ENCODE peak calls at places on chromosomes 2 and 18, in four cellular contexts. Z is K562, S is HepG2, B is GM12878. N is an unnamed sample.

GRCh38 chr2:218168635-218169462 is 2.1 kb upstream of the CXCR1 start:
- DNase-seq in Z (peak; percentile 62), S (peak; percentile 65), B (no peak), N (peak; percentile 45)

GRCh38 chr2:106843910-106844250 is 42.1 kb downstream of the ST6GAL2 start:
- DNase-seq in Z (no peak), S (no peak), B (no peak), N (no peak)

GRCh38 chr2:1605102-1605501 is 139.2 kb downstream of the PXDN start:
- DNase-seq in Z (no peak), S (no peak), B (no peak), N (peak; percentile 54)

GRCh38 chr2:221896505-221897151 is 324.5 kb upstream of the EPHA4 start:
- DNase-seq in Z (no peak), S (no peak), B (no peak), N (no peak)

GRCh38 chr2:112768432-112768831 is 4.0 kb upstream of the CKAP2L start:
- DNase-seq in Z (no peak), S (no peak), B (no peak), N (no peak)

GRCh38 chr18:48161911-48162698 is 231.6 kb upstream of the SMAD2 start:
- DNase-seq in Z (no peak), S (no peak), B (no peak), N (no peak)

GRCh38 chr2:27494944-27495554 is at the start of gene FNDC4:
- DNase-seq in Z (peak; percentile 80), S (no peak), B (no peak), N (peak; percentile 37)

GRCh38 chr18:38545071-38545470 is 979.5 kb upstream of the CELF4 start:
- DNase-seq in Z (no peak), S (peak; percentile 24), B (no peak), N (no peak)

GRCh38 chr2:14136030-14136429 is 496.5 kb upstream of the LRATD1 start:
- DNase-seq in Z (no peak), S (no peak), B (no peak), N (no peak)

GRCh38 chr18:46239549-46239948 is 135.4 kb downstream of the HAUS1 start:
- DNase-seq in Z (no peak), S (no peak), B (no peak), N (no peak)

GRCh38 chr18:45954070-45954712 is 12.9 kb downstream of the EPG5 start:
- DNase-seq in Z (no peak), S (no peak), B (no peak), N (no peak)

GRCh38 chr2:20992201-20992711 is 51.6 kb downstream of the APOB start:
- DNase-seq in Z (no peak), S (no peak), B (no peak), N (no peak)

GRCh38 chr2:102527086-102527485 is 54.1 kb downstream of the SLC9A4 start:
- DNase-seq in Z (no peak), S (no peak), B (no peak), N (no peak)

GRCh38 chr2:163252199-163252598 is 413.6 kb upstream of the KCNH7 start:
- DNase-seq in Z (no peak), S (no peak), B (no peak), N (no peak)

GRCh38 chr2:108907822-108908716 is 81.0 kb downstream of the EDAR start:
- DNase-seq in Z (no peak), S (no peak), B (no peak), N (no peak)

GRCh38 chr2:241802806-241803318 is 6.1 kb upstream of the NEU4 start:
- DNase-seq in Z (no peak), S (no peak), B (no peak), N (no peak)

GRCh38 chr18:23442958-23443357 is 10.1 kb upstream of the RIOK3 start:
- DNase-seq in Z (no peak), S (no peak), B (no peak), N (no peak)

GRCh38 chr2:200814276-200814815 is 2.6 kb downstream of the BZW1 start:
- DNase-seq in Z (no peak), S (no peak), B (peak; percentile 51), N (no peak)

GRCh38 chr2:47004905-47005495 is 89.4 kb upstream of the MCFD2 start:
- DNase-seq in Z (no peak), S (no peak), B (no peak), N (no peak)

GRCh38 chr2:241620419-241620769 is 16.6 kb downstream of the THAP4 start:
- DNase-seq in Z (no peak), S (no peak), B (no peak), N (no peak)

GRCh38 chr2:120456867-120457266 is 110.9 kb downstream of the INHBB start:
- DNase-seq in Z (no peak), S (peak; percentile 60), B (no peak), N (no peak)

GRCh38 chr18:55119434-55119833 is 160.2 kb upstream of the CCDC68 start:
- DNase-seq in Z (peak; percentile 23), S (no peak), B (no peak), N (peak; percentile 8)

GRCh38 chr2:175205523-175205922 is 24.0 kb upstream of the ATP5MC3 start:
- DNase-seq in Z (no peak), S (no peak), B (no peak), N (peak; percentile 16)

GRCh38 chr18:35306588-35307250 is 16.7 kb upstream of the ZSCAN30 start:
- DNase-seq in Z (no peak), S (no peak), B (no peak), N (no peak)

GRCh38 chr18:54710519-54711281 is 117.6 kb upstream of the RAB27B start:
- DNase-seq in Z (no peak), S (no peak), B (no peak), N (no peak)

GRCh38 chr18:32760391-32760790 is 12.4 kb downstream of the KLHL14 start:
- DNase-seq in Z (no peak), S (no peak), B (peak; percentile 8), N (no peak)

GRCh38 chr2:20590704-20591515 is 60.0 kb downstream of the HS1BP3 start:
- DNase-seq in Z (no peak), S (no peak), B (no peak), N (no peak)

GRCh38 chr18:24791736-24792135 is 331.3 kb downstream of the HRH4 start:
- DNase-seq in Z (no peak), S (no peak), B (no peak), N (no peak)

GRCh38 chr2:10839813-10840212 is 27.2 kb upstream of the PDIA6 start:
- DNase-seq in Z (no peak), S (no peak), B (no peak), N (peak; percentile 12)

GRCh38 chr18:48805826-48806535 is 144.8 kb downstream of the SMAD7 start:
- DNase-seq in Z (no peak), S (no peak), B (no peak), N (no peak)

GRCh38 chr2:134218928-134219707 is 34.8 kb upstream of the MGAT5 start:
- DNase-seq in Z (no peak), S (no peak), B (no peak), N (no peak)

GRCh38 chr2:86274265-86274917 is 63.0 kb downstream of the REEP1 start:
- DNase-seq in Z (no peak), S (no peak), B (peak; percentile 56), N (peak; percentile 44)

GRCh38 chr18:9944805-9945204 is 31.0 kb downstream of the VAPA start:
- DNase-seq in Z (no peak), S (peak; percentile 52), B (no peak), N (no peak)

GRCh38 chr2:111697560-111697959 is 186.4 kb downstream of the ANAPC1 start:
- DNase-seq in Z (no peak), S (no peak), B (no peak), N (no peak)

GRCh38 chr2:161990741-161991140 is 83.3 kb downstream of the DPP4 start:
- DNase-seq in Z (no peak), S (peak; percentile 62), B (no peak), N (no peak)

GRCh38 chr2:161990036-161990435 is 84.0 kb downstream of the DPP4 start:
- DNase-seq in Z (no peak), S (no peak), B (no peak), N (no peak)

GRCh38 chr2:161992526-161992925 is 81.5 kb downstream of the DPP4 start:
- DNase-seq in Z (no peak), S (no peak), B (peak; percentile 11), N (no peak)

GRCh38 chr2:161994766-161995165 is 79.2 kb downstream of the DPP4 start:
- DNase-seq in Z (no peak), S (no peak), B (no peak), N (no peak)

DNA sequence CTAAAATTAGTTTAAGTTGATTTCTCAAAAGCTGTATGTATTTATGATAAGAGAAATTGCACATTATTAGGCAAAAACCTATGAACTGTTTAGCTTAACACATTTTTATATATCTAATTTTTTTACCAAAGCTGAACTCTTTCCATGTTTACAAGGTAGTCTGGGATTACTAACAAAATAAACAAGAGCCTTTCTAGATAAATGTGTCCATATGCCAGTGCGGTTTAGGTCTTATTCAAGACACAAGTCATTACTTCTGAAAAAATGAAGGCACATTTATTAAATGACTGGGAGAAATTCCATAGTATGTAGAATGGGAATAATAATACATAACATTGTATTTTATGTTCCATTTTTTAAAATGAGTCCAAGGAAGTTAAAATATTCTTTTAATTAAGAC is 82.0 kb downstream of the DPP4 start:
- DNase-seq in Z (no peak), S (no peak), B (no peak), N (no peak)
- TF ChIP-seq MYC in Z (no peak), S (no peak), B (no peak), N (no peak)

GRCh38 chr2:33475381-33476099 is 909 bp upstream of the RASGRP3 start:
- DNase-seq in Z (peak; percentile 36), S (peak; percentile 61), B (no peak), N (peak; percentile 87)
- H2AFZ ChIP-seq in Z (peak overlapping the region; percentile 89), S (peak overlapping the region; percentile 97), B (peak overlapping the region; percentile 93), N (peak overlapping the region; percentile 69)

GRCh38 chr2:31239842-31240198 is 5.9 kb downstream of the EHD3 start:
- DNase-seq in Z (no peak), S (no peak), B (no peak), N (no peak)

GRCh38 chr2:31238906-31239841 is 5.2 kb downstream of the EHD3 start:
- DNase-seq in Z (no peak), S (no peak), B (no peak), N (no peak)

GRCh38 chr2:31236433-31237205 is 2.7 kb downstream of the EHD3 start:
- DNase-seq in Z (no peak), S (no peak), B (no peak), N (no peak)

GRCh38 chr2:31237348-31238017 is 3.5 kb downstream of the EHD3 start:
- DNase-seq in Z (no peak), S (no peak), B (no peak), N (no peak)

DNA sequence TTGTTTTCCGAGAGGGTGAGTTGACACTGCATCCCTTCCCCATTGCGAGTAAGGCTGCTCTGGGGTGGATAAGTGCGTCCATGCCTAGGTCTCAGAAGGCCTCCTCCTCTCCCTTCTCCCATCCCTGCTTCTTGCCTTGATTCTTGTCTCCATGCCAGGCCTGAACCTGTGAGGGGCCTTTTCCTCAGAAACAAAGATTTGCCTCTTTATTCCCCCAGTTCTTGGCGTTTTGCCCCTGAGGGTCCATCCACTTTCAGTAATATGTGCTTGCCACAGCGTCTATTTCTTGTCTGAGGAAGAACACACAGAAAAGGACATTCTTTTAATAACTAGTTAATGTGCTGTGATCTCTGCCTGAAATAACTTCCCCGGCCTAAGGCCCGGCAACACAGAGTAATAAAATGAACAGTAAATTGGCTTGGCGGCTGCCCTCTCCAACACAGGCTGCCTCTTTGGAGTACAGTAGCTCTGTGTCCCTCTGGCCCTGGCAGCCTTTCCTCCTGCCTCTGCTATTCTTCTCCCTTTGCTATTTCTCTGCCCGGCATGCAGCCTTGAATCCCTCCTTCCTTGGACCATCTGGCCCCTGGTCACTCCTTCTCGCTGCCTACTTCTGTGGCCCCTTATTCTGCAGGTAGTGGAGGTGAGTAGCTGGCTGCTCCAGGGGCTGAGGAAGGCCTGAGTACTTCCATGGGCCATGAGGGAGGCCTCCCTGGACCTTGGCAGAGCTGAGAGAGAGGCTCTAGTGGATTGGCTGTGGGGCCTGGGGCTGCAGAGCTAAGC is 4.4 kb downstream of the EHD3 start:
- DNase-seq in Z (no peak), S (no peak), B (no peak), N (no peak)
- TF ChIP-seq MYC in Z (no peak), S (no peak), B (no peak), N (no peak)

GRCh38 chr2:100426384-100426720 is 8.9 kb upstream of the CHST10 start:
- DNase-seq in Z (no peak), S (no peak), B (no peak), N (no peak)
- H2AFZ ChIP-seq in Z (no peak overlapping the region), S (no peak overlapping the region), B (no peak overlapping the region), N (no peak overlapping the region)

N was measured in endothelial cell of umbilical vein.